ENCODE peak calls at places on chromosomes 13 and 19, in eight cellular contexts. Q is CD4-positive, alpha-beta T cell; G is endodermal cell; S is neural progenitor cell; R is left ventricle myocardium inferior; V is fibroblast of lung; O is ascending aorta; W is tibial artery. Y is an unnamed sample.
A peak's percentile ranks its signal among the peaks of the same experiment; 100 is the strongest.

GRCh38 chr19:41702208-41702651 is 6.2 kb upstream of the CEACAM5 start:
- DNase-seq in Q (no peak), O (no peak), G (peak; percentile 10), W (no peak), S (no peak), R (no peak), V (no peak), Y (no peak)

GRCh38 chr13:21813110-21813509 is 142.2 kb downstream of the FGF9 start:
- DNase-seq in S (no peak), Q (no peak), R (no peak), O (no peak), W (no peak), G (peak; percentile 62), V (no peak), Y (no peak)

GRCh38 chr19:10796653-10797052 is 39.4 kb downstream of the TMED1 start:
- DNase-seq in O (no peak), W (no peak), Q (no peak), S (no peak), R (no peak), G (no peak), V (no peak), Y (no peak)

GRCh38 chr13:51221674-51222509 is at the start of gene FAM124A:
- DNase-seq in G (peak; percentile 73), R (peak; percentile 50), V (peak; percentile 20), O (no peak), S (peak; percentile 91), W (no peak), Q (peak; percentile 6), Y (peak; percentile 75)

GRCh38 chr19:33264881-33265445 is 37.4 kb downstream of the CEBPA start:
- DNase-seq in Q (no peak), G (no peak), W (no peak), R (no peak), O (no peak), S (no peak), V (no peak), Y (no peak)

GRCh38 chr13:44921931-44922758 is 67.1 kb downstream of the NUFIP1 start:
- DNase-seq in V (peak; percentile 100), O (peak; percentile 57), S (no peak), W (peak; percentile 91), R (no peak), G (no peak), Q (no peak), Y (peak; percentile 79)

GRCh38 chr19:6499052-6499790 is 2.9 kb downstream of the TUBB4A start:
- DNase-seq in V (no peak), G (no peak), S (no peak), Q (no peak), W (no peak), O (no peak), R (no peak), Y (no peak)

GRCh38 chr19:29811125-29812079 is at the start of gene CCNE1:
- DNase-seq in R (peak; percentile 96), O (peak; percentile 55), G (peak; percentile 94), S (peak; percentile 93), Q (peak; percentile 90), V (peak; percentile 80), W (peak; percentile 93), Y (peak; percentile 96)

GRCh38 chr13:84973661-84974060 is 825.6 kb downstream of the SLITRK6 start:
- DNase-seq in V (no peak), G (peak; percentile 43), R (no peak), Q (no peak), S (peak; percentile 34), W (no peak), O (no peak), Y (no peak)

GRCh38 chr13:26486550-26486949 is 70.9 kb upstream of the WASF3 start:
- DNase-seq in R (peak; percentile 56), O (no peak), G (peak; percentile 24), V (no peak), S (no peak), W (no peak), Q (no peak), Y (peak; percentile 87)

GRCh38 chr19:5060591-5061339 is 91.9 kb downstream of the KDM4B start:
- DNase-seq in R (no peak), S (peak; percentile 55), Q (no peak), O (no peak), V (no peak), G (no peak), W (no peak), Y (no peak)

GRCh38 chr13:58882556-58882955 is 1251.0 kb downstream of the PCDH17 start:
- DNase-seq in S (no peak), Q (no peak), G (no peak), R (no peak), O (no peak), W (no peak), V (no peak), Y (no peak)

GRCh38 chr19:3269972-3270667 is 45.7 kb downstream of the CELF5 start:
- DNase-seq in R (no peak), Q (no peak), S (no peak), W (no peak), V (no peak), G (no peak), O (no peak), Y (no peak)

GRCh38 chr19:3268763-3269162 is 44.3 kb downstream of the CELF5 start:
- DNase-seq in V (no peak), W (no peak), R (no peak), G (no peak), O (no peak), Q (no peak), S (no peak), Y (no peak)

GRCh38 chr19:3266792-3267469 is 42.5 kb downstream of the CELF5 start:
- DNase-seq in R (no peak), Q (no peak), G (no peak), V (no peak), O (no peak), S (no peak), W (no peak), Y (no peak)

GRCh38 chr19:3266092-3266693 is 41.7 kb downstream of the CELF5 start:
- DNase-seq in V (no peak), O (no peak), Q (no peak), R (no peak), G (no peak), S (no peak), W (no peak), Y (no peak)

GRCh38 chr19:3268326-3268725 is 43.9 kb downstream of the CELF5 start:
- DNase-seq in G (no peak), S (no peak), O (no peak), W (no peak), Q (no peak), R (no peak), V (no peak), Y (no peak)
- H3K27ac ChIP-seq in G (no peak overlapping the region), S (no peak overlapping the region), O (no peak overlapping the region), W (no peak overlapping the region), Q (no peak overlapping the region), R (no peak overlapping the region), V (no peak overlapping the region), Y (no peak overlapping the region)

GRCh38 chr19:49165865-49166301 is 8.3 kb downstream of the TRPM4 start:
- DNase-seq in V (no peak), W (no peak), Q (no peak), O (no peak), R (no peak), G (peak; percentile 61), S (no peak), Y (no peak)
- TF ChIP-seq CTCF in V (no peak), W (no peak), Q (no peak), O (no peak), R (no peak), G (peak; percentile 39), S (peak; percentile 15), Y (no peak)

DNA sequence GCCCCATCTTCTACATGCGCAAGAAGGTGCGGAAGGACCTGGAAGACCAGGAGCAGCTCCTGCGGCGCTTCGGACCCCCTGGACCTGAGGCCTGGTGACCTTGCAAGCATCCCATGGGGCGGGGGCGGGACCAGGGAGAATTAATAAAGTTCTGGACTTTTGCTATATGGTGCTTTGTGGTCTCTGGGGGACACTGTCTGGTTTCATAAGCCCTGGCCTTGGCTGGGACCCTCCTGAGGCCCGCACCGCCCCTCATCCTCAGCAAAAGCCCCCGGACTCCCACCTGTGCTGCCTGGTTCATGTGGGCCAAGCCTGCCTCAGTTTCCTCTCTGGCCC is 920 bp upstream of the SPIB start:
- DNase-seq in R (no peak), Q (no peak), W (no peak), S (no peak), V (no peak), O (no peak), G (no peak), Y (no peak)
- H3K27ac ChIP-seq in R (no peak overlapping the region), Q (no peak overlapping the region), W (no peak overlapping the region), S (no peak overlapping the region), V (no peak overlapping the region), O (no peak overlapping the region), G (no peak overlapping the region), Y (no peak overlapping the region)

GRCh38 chr19:40640744-40641143 is 39.6 kb downstream of the LTBP4 start:
- DNase-seq in O (no peak), R (peak; percentile 40), S (no peak), G (no peak), Q (no peak), W (peak; percentile 83), V (no peak), Y (peak; percentile 71)
- TF ChIP-seq CTCF in O (no peak), R (no peak), S (no peak), G (no peak), Q (no peak), W (no peak), V (no peak), Y (no peak)

GRCh38 chr19:14577885-14578427 is 4.9 kb upstream of the CLEC17A start:
- DNase-seq in G (peak; percentile 72), S (peak; percentile 35), Q (no peak), O (no peak), W (no peak), R (no peak), V (no peak), Y (no peak)
- H3K27ac ChIP-seq in G (no peak overlapping the region), S (no peak overlapping the region), Q (no peak overlapping the region), O (no peak overlapping the region), W (no peak overlapping the region), R (no peak overlapping the region), V (no peak overlapping the region), Y (no peak overlapping the region)

DNA sequence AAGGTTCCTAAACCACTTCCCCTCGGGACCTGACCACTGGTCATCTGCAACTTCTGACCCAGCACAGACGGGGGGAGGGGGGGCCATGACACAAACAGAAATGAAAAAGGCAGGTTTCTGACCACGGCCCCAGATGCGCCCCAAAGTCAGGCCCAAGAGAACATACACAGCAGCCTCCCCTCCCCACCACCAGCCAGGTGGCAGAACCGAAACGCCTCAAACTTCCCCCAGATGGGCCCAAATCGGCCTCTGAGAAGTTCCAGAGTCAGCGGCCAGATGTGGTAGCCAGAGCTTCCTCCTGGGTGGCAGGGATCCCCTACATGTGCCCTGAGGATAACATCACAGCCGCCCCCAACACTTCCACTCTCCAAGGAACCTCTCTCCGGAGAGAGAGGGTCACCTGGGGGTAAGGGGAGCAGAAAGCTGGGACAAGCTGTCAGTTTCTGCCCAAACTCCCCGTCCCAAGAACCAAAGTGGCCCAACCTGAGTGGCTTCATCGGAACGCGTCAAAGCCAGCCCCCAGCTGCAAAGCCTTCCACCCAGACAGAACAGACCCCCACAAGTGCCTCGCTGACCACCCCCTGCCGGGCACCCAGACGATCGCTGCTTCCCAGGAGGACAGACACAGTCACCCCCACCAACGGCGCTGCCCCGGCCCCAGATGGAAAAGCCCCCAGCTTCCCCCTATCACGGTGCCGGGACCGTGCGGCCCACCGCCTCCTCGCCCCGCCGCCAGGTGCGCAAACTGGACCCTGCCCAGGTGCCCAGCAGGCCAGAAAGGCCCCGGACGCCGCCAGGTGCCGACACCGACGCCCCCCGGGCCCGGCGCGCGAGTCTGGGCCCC is 800 bp downstream of the ELL start:
- DNase-seq in R (peak; percentile 41), G (peak; percentile 73), S (peak; percentile 58), W (no peak), Q (no peak), V (no peak), O (no peak), Y (peak; percentile 81)
- TF ChIP-seq CTCF in R (no peak), G (peak; percentile 35), S (peak; percentile 4), W (no peak), Q (no peak), V (no peak), O (no peak), Y (no peak)

GRCh38 chr19:1219786-1220451 is 14.3 kb downstream of the STK11 start:
- DNase-seq in O (no peak), Q (no peak), G (no peak), R (no peak), W (no peak), V (no peak), S (no peak), Y (no peak)
- H3K27ac ChIP-seq in O (peak overlapping the region; percentile 98), Q (no peak overlapping the region), G (peak overlapping the region; percentile 17), R (peak overlapping the region; percentile 94), W (peak overlapping the region; percentile 94), V (no peak overlapping the region), S (no peak overlapping the region), Y (no peak overlapping the region)